ENCODE peak calls at places on chromosomes 11 and 22, in eight cellular contexts. W is heart right ventricle; Z is AG09309; K is tibial nerve; F is body of pancreas; X is CD8-positive, alpha-beta T cell; S is transverse colon; G is Caco-2. U is an unnamed sample.

GRCh38 chr11:106761240-106761639 is 257.0 kb downstream of the GUCY1A2 start:
- DNase-seq in K (no peak), X (no peak), G (no peak), F (no peak), S (no peak), W (no peak), Z (no peak), U (no peak)

GRCh38 chr11:43937434-43938411 is 4.7 kb upstream of the C11orf96 start:
- DNase-seq in Z (no peak), S (no peak), G (no peak), X (no peak), F (no peak), W (no peak), K (no peak), U (peak; percentile 59)

GRCh38 chr22:37059876-37060449 is 8.4 kb downstream of the KCTD17 start:
- DNase-seq in X (no peak), S (no peak), W (peak; percentile 3), F (no peak), K (no peak), G (no peak), Z (no peak), U (no peak)

GRCh38 chr11:36062796-36063380 is 119.0 kb downstream of the LDLRAD3 start:
- DNase-seq in S (no peak), F (no peak), W (no peak), Z (no peak), K (no peak), G (no peak), X (no peak), U (no peak)

GRCh38 chr11:61897387-61898246 is 6.3 kb upstream of the FADS3 start:
- DNase-seq in F (peak; percentile 79), X (peak; percentile 59), Z (no peak), K (peak; percentile 69), W (peak; percentile 82), G (peak; percentile 79), S (peak; percentile 82), U (no peak)

GRCh38 chr11:353315-353857 is 15.9 kb upstream of the B4GALNT4 start:
- DNase-seq in W (peak; percentile 84), K (peak; percentile 80), X (no peak), F (peak; percentile 83), G (no peak), Z (peak; percentile 64), S (peak; percentile 73), U (peak; percentile 50)

GRCh38 chr11:36672815-36673450 is 74.9 kb upstream of the RAG2 start:
- DNase-seq in K (no peak), W (no peak), S (no peak), G (no peak), F (no peak), Z (peak; percentile 20), X (no peak), U (peak; percentile 7)

GRCh38 chr11:8357891-8358566 is 94.4 kb upstream of the LMO1 start:
- DNase-seq in X (no peak), W (no peak), S (no peak), G (no peak), K (no peak), F (no peak), Z (no peak), U (no peak)

GRCh38 chr11:133833899-133834296 is 11.4 kb downstream of the SPATA19 start:
- DNase-seq in X (no peak), W (no peak), K (no peak), Z (no peak), G (no peak), S (no peak), F (no peak), U (no peak)

GRCh38 chr11:46295312-46295995 is 18.0 kb downstream of the CREB3L1 start:
- DNase-seq in Z (no peak), X (peak; percentile 32), K (peak; percentile 45), S (peak; percentile 70), W (peak; percentile 83), F (peak; percentile 66), G (no peak), U (no peak)

GRCh38 chr22:49779226-49779625 is 48.4 kb downstream of the BRD1 start:
- DNase-seq in S (no peak), G (no peak), W (no peak), K (no peak), Z (no peak), X (no peak), F (no peak), U (no peak)

GRCh38 chr11:126920833-126921232 is 79.7 kb downstream of the KIRREL3 start:
- DNase-seq in X (no peak), W (no peak), Z (no peak), G (no peak), K (no peak), S (no peak), F (no peak), U (no peak)

GRCh38 chr11:78033040-78033439 is 10.0 kb upstream of the KCTD14 start:
- DNase-seq in S (no peak), W (no peak), G (no peak), Z (no peak), F (no peak), X (no peak), K (no peak), U (no peak)

GRCh38 chr11:129333873-129334272 is 41.8 kb upstream of the BARX2 start:
- DNase-seq in K (no peak), F (no peak), S (no peak), G (no peak), W (no peak), X (no peak), Z (no peak), U (no peak)
- TF ChIP-seq CTCF in K (no peak), F (no peak), S (no peak), G (peak; percentile 40), W (no peak), X (no peak), Z (peak; percentile 21), U (no peak)

GRCh38 chr22:46864314-46865051 is 102.0 kb downstream of the TBC1D22A start:
- DNase-seq in Z (no peak), W (no peak), X (no peak), K (no peak), S (no peak), G (no peak), F (no peak), U (no peak)

GRCh38 chr22:46865052-46865434 is 102.6 kb downstream of the TBC1D22A start:
- DNase-seq in F (no peak), W (no peak), S (peak; percentile 19), X (no peak), G (no peak), Z (no peak), K (no peak), U (no peak)

GRCh38 chr22:46867106-46867505 is 104.7 kb downstream of the TBC1D22A start:
- DNase-seq in K (no peak), F (no peak), X (no peak), S (no peak), Z (no peak), W (no peak), G (no peak), U (no peak)

GRCh38 chr22:46866591-46866990 is 104.1 kb downstream of the TBC1D22A start:
- DNase-seq in X (no peak), F (no peak), K (no peak), S (no peak), Z (peak; percentile 82), G (no peak), W (no peak), U (peak; percentile 82)

DNA sequence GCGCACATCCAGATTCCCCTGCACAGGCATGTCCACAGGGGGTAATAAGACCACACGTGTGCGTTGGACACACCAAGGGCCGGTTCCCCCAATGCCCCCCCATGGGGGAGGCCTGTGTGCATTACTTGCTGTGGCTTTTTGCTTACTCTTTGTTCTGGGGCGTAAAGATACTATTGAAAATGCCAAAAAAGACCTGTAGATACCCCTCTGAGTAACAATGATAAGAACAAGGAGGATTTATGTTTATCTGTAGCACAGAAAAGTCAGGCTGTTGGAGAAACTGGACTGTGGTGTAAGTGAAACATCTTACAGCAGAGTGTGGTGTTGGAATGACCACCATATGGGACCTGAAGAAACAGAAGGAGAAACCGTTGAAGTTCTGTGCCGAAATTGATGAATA is 103.2 kb downstream of the TBC1D22A start:
- DNase-seq in Z (no peak), S (no peak), K (no peak), X (no peak), G (no peak), W (no peak), F (no peak), U (no peak)
- H3K4me3 ChIP-seq in Z (no peak overlapping the region), S (no peak overlapping the region), K (no peak overlapping the region), X (no peak overlapping the region), G (no peak overlapping the region), W (no peak overlapping the region), F (no peak overlapping the region), U (no peak overlapping the region)

GRCh38 chr11:129766858-129767604 is 48.6 kb upstream of the TMEM45B start:
- DNase-seq in G (peak; percentile 78), Z (no peak), K (no peak), F (no peak), S (peak; percentile 37), X (no peak), W (no peak), U (no peak)
- TF ChIP-seq CTCF in G (peak; percentile 89), Z (peak; percentile 66), K (no peak), F (peak; percentile 21), S (peak; percentile 42), X (peak; percentile 42), W (no peak), U (peak; percentile 59)

GRCh38 chr22:44026630-44027511 is 2.8 kb downstream of the PARVB start:
- DNase-seq in X (peak; percentile 29), Z (no peak), F (peak; percentile 24), G (no peak), K (peak; percentile 50), W (peak; percentile 72), S (peak; percentile 87), U (no peak)
- H3K4me3 ChIP-seq in X (no peak overlapping the region), Z (no peak overlapping the region), F (no peak overlapping the region), G (no peak overlapping the region), K (peak overlapping the region; percentile 27), W (peak overlapping the region; percentile 77), S (peak overlapping the region; percentile 9), U (no peak overlapping the region)

DNA sequence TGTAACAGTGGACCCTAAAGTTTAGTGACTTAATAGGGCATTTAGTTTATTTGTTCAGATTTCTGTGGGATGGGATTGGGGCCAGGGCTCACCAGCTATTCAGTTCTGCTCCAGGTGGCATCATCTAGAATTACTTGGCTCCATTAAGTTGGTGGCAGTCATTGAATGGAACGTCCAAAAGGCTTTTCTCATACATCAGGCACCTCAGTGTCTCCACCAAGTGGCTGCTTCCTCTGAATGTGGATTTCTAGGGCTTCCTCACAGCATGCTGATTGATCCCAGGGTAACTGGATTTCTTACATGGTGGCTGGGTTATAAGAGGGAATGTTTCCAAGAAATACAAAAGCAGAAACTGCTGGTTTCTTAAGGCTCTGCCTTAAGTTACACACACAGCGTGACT is 34.7 kb downstream of the USP47 start:
- DNase-seq in S (no peak), Z (no peak), F (peak; percentile 16), X (no peak), K (no peak), W (no peak), G (peak; percentile 43), U (no peak)
- TF ChIP-seq CTCF in S (no peak), Z (peak; percentile 32), F (peak; percentile 23), X (no peak), K (no peak), W (no peak), G (peak; percentile 30), U (no peak)

GRCh38 chr11:74592063-74592440 is 330 bp upstream of the POLD3 start:
- DNase-seq in X (no peak), S (no peak), F (peak; percentile 32), Z (no peak), G (no peak), W (no peak), K (no peak), U (no peak)
- H3K4me3 ChIP-seq in X (no peak overlapping the region), S (peak overlapping the region; percentile 85), F (peak overlapping the region; percentile 92), Z (peak overlapping the region; percentile 75), G (peak overlapping the region; percentile 57), W (peak overlapping the region; percentile 87), K (peak overlapping the region; percentile 94), U (peak overlapping the region; percentile 81)

GRCh38 chr11:69994810-69995209 is 83.3 kb upstream of the ANO1 start:
- DNase-seq in F (no peak), W (no peak), K (no peak), Z (no peak), S (no peak), G (no peak), X (no peak), U (no peak)
- TF ChIP-seq CTCF in F (no peak), W (no peak), K (no peak), Z (no peak), S (no peak), G (no peak), X (no peak), U (no peak)

U was measured in AG04449.